ENCODE peak calls at places on chromosomes 12 and 14, in seven cellular contexts. One of them, this sample, is unnamed.
A peak's percentile ranks its signal among the peaks of the same experiment; 100 is the strongest.

GRCh38 chr12:6335451-6336078 is 6.3 kb downstream of the TNFRSF1A start:
- DNase-seq in OCI-LY7: peak; percentile 90
- DNase-seq in hepatic stellate cell: peak; percentile 88
- DNase-seq in NAMALWA: peak; percentile 94
- DNase-seq in NCI-H146: no peak
- DNase-seq in G401: no peak
- DNase-seq in GM04504: peak; percentile 77
- DNase-seq in this sample: peak; percentile 94

GRCh38 chr12:5808956-5809355 is 136.1 kb downstream of the ANO2 start:
- DNase-seq in OCI-LY7: no peak
- DNase-seq in hepatic stellate cell: peak; percentile 26
- DNase-seq in NAMALWA: no peak
- DNase-seq in NCI-H146: no peak
- DNase-seq in G401: no peak
- DNase-seq in GM04504: peak; percentile 77
- DNase-seq in this sample: no peak

GRCh38 chr12:84937383-84937782 is 24.8 kb upstream of the SLC6A15 start:
- DNase-seq in OCI-LY7: no peak
- DNase-seq in hepatic stellate cell: no peak
- DNase-seq in NAMALWA: no peak
- DNase-seq in NCI-H146: no peak
- DNase-seq in G401: no peak
- DNase-seq in GM04504: no peak
- DNase-seq in this sample: no peak

GRCh38 chr12:131574397-131574775 is 136.5 kb upstream of the SFSWAP start:
- DNase-seq in OCI-LY7: no peak
- DNase-seq in hepatic stellate cell: no peak
- DNase-seq in NAMALWA: no peak
- DNase-seq in NCI-H146: no peak
- DNase-seq in G401: no peak
- DNase-seq in GM04504: no peak
- DNase-seq in this sample: no peak

GRCh38 chr14:94548999-94549985 is 11.9 kb upstream of the SERPINA4 start:
- DNase-seq in OCI-LY7: peak; percentile 44
- DNase-seq in hepatic stellate cell: peak; percentile 52
- DNase-seq in NAMALWA: peak; percentile 69
- DNase-seq in NCI-H146: no peak
- DNase-seq in G401: peak; percentile 12
- DNase-seq in GM04504: peak; percentile 9
- DNase-seq in this sample: peak; percentile 64

GRCh38 chr12:47033081-47033480 is 46.3 kb upstream of the PCED1B start:
- DNase-seq in OCI-LY7: no peak
- DNase-seq in hepatic stellate cell: no peak
- DNase-seq in NAMALWA: no peak
- DNase-seq in NCI-H146: no peak
- DNase-seq in G401: peak; percentile 14
- DNase-seq in GM04504: no peak
- DNase-seq in this sample: no peak

GRCh38 chr12:121144416-121144914 is 11.8 kb downstream of the P2RX7 start:
- DNase-seq in OCI-LY7: no peak
- DNase-seq in hepatic stellate cell: no peak
- DNase-seq in NAMALWA: no peak
- DNase-seq in NCI-H146: no peak
- DNase-seq in G401: no peak
- DNase-seq in GM04504: no peak
- DNase-seq in this sample: peak; percentile 86

GRCh38 chr12:112539221-112539620 is 120.5 kb downstream of the PTPN11 start:
- DNase-seq in OCI-LY7: no peak
- DNase-seq in hepatic stellate cell: no peak
- DNase-seq in NAMALWA: no peak
- DNase-seq in NCI-H146: no peak
- DNase-seq in G401: no peak
- DNase-seq in GM04504: no peak
- DNase-seq in this sample: no peak

GRCh38 chr12:57489157-57489641 is 1.3 kb downstream of the MARS1 start:
- DNase-seq in OCI-LY7: no peak
- DNase-seq in hepatic stellate cell: no peak
- DNase-seq in NAMALWA: no peak
- DNase-seq in NCI-H146: no peak
- DNase-seq in G401: no peak
- DNase-seq in GM04504: no peak
- DNase-seq in this sample: peak; percentile 23

GRCh38 chr14:105047283-105048016 is 17.8 kb downstream of the GPR132 start:
- DNase-seq in OCI-LY7: no peak
- DNase-seq in hepatic stellate cell: no peak
- DNase-seq in NAMALWA: no peak
- DNase-seq in NCI-H146: no peak
- DNase-seq in G401: no peak
- DNase-seq in GM04504: no peak
- DNase-seq in this sample: no peak

GRCh38 chr14:50985816-50986396 is 41.6 kb upstream of the PYGL start:
- DNase-seq in OCI-LY7: no peak
- DNase-seq in hepatic stellate cell: no peak
- DNase-seq in NAMALWA: no peak
- DNase-seq in NCI-H146: no peak
- DNase-seq in G401: no peak
- DNase-seq in GM04504: no peak
- DNase-seq in this sample: no peak

GRCh38 chr12:106063826-106064575 is 74.8 kb downstream of the NUAK1 start:
- DNase-seq in OCI-LY7: no peak
- DNase-seq in hepatic stellate cell: no peak
- DNase-seq in NAMALWA: no peak
- DNase-seq in NCI-H146: no peak
- DNase-seq in G401: no peak
- DNase-seq in GM04504: no peak
- DNase-seq in this sample: no peak

This sample was measured in NB4.